ENCODE peak calls at places on chromosome 19, in ten cellular contexts. F is prostate gland, A is lower lobe of right lung, W is heart left ventricle, S is fibroblast of lung, M is cardiac fibroblast, G is upper lobe of right lung, Y is left ventricle myocardium inferior, U is mucosa of descending colon, T is breast epithelium. V is an unnamed sample.

GRCh38 chr19:47707135-47707925 is 5.9 kb upstream of the EHD2 start:
- DNase-seq in F (peak; percentile 66), A (peak; percentile 83), W (peak; percentile 83), S (peak; percentile 76), M (peak; percentile 86), G (peak; percentile 85), Y (peak; percentile 66), U (peak; percentile 82), T (peak; percentile 57), V (no peak)

GRCh38 chr19:33734913-33735312 is 61.8 kb upstream of the KCTD15 start:
- DNase-seq in F (peak; percentile 36), A (no peak), W (no peak), S (no peak), M (no peak), G (peak; percentile 39), Y (no peak), U (no peak), T (peak; percentile 18), V (no peak)

GRCh38 chr19:3275068-3275582 is 50.7 kb downstream of the CELF5 start:
- DNase-seq in F (no peak), A (no peak), W (no peak), S (no peak), M (no peak), G (no peak), Y (no peak), U (no peak), T (no peak), V (no peak)

GRCh38 chr19:1360126-1360817 is 23.4 kb upstream of the NDUFS7 start:
- DNase-seq in F (no peak), A (no peak), W (no peak), S (no peak), M (no peak), G (no peak), Y (no peak), U (no peak), T (no peak), V (no peak)

GRCh38 chr19:33194884-33195710 is 967 bp downstream of the LRP3 start:
- DNase-seq in F (no peak), A (no peak), W (peak; percentile 65), S (peak; percentile 60), M (peak; percentile 60), G (peak; percentile 69), Y (no peak), U (peak; percentile 49), T (no peak), V (no peak)

GRCh38 chr19:50327013-50327412 is 2.2 kb downstream of the KCNC3 start:
- DNase-seq in F (no peak), A (no peak), W (no peak), S (no peak), M (no peak), G (no peak), Y (no peak), U (no peak), T (no peak), V (no peak)

GRCh38 chr19:3636506-3636905 is 9.9 kb upstream of the CACTIN start:
- DNase-seq in F (no peak), A (no peak), W (no peak), S (no peak), M (no peak), G (no peak), Y (no peak), U (no peak), T (no peak), V (no peak)

GRCh38 chr19:10338940-10339339 is 484 bp downstream of the ICAM3 start:
- DNase-seq in F (no peak), A (no peak), W (no peak), S (no peak), M (no peak), G (no peak), Y (no peak), U (no peak), T (no peak), V (no peak)

GRCh38 chr19:6276447-6276846 is 3.3 kb downstream of the MLLT1 start:
- DNase-seq in F (no peak), A (no peak), W (peak; percentile 80), S (peak; percentile 87), M (peak; percentile 77), G (peak; percentile 83), Y (peak; percentile 53), U (peak; percentile 45), T (peak; percentile 47), V (no peak)

GRCh38 chr19:33684550-33685303 is 63.0 kb downstream of the CHST8 start:
- DNase-seq in F (no peak), A (no peak), W (peak; percentile 51), S (no peak), M (peak; percentile 0), G (peak; percentile 61), Y (no peak), U (peak; percentile 13), T (no peak), V (no peak)

GRCh38 chr19:19444694-19445155 is 39.2 kb downstream of the GATAD2A start:
- DNase-seq in F (no peak), A (no peak), W (no peak), S (no peak), M (peak; percentile 43), G (no peak), Y (no peak), U (peak; percentile 39), T (no peak), V (no peak)

GRCh38 chr19:41726493-41726892 is 18.1 kb downstream of the CEACAM5 start:
- DNase-seq in F (no peak), A (no peak), W (no peak), S (no peak), M (no peak), G (no peak), Y (no peak), U (no peak), T (no peak), V (peak; percentile 31)
- TF ChIP-seq CTCF in F (no peak), A (no peak), W (no peak), S (no peak), M (no peak), G (no peak), Y (no peak), U (no peak), T (no peak), V (no peak)

GRCh38 chr19:51946602-51947001 is 19.3 kb downstream of the ZNF613 start:
- DNase-seq in F (no peak), A (no peak), W (no peak), S (no peak), M (no peak), G (no peak), Y (no peak), U (no peak), T (no peak), V (no peak)

GRCh38 chr19:51948979-51949378 is 21.7 kb downstream of the ZNF613 start:
- DNase-seq in F (no peak), A (no peak), W (peak; percentile 60), S (peak; percentile 75), M (peak; percentile 38), G (no peak), Y (peak; percentile 20), U (no peak), T (no peak), V (no peak)

DNA sequence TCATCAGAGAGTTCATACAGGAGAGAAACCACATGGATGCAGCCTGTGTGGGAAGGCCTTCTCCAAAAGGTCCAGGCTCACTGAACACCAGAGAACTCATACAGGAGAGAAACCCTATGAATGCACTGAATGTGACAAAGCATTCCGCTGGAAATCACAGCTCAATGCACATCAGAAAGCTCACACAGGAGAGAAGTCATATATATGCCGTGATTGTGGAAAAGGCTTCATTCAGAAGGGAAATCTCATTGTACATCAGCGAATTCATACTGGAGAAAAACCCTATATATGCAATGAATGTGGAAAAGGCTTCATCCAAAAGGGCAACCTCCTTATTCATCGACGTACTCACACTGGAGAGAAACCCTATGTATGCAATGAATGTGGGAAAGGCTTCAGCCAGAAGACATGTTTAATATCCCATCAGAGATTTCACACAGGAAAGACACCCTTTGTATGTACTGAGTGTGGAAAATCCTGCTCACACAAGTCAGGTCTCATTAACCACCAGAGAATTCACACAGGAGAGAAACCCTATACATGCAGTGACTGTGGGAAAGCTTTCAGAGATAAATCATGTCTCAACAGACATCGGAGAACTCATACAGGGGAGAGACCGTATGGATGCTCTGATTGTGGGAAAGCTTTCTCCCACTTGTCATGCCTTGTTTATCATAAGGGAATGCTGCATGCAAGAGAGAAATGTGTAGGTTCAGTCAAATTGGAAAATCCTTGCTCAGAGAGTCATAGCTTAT is 17.7 kb downstream of the ZNF613 start:
- DNase-seq in F (no peak), A (no peak), W (no peak), S (peak; percentile 15), M (peak; percentile 6), G (no peak), Y (no peak), U (no peak), T (no peak), V (no peak)
- H3K4me3 ChIP-seq in F (no peak overlapping the region), A (no peak overlapping the region), W (no peak overlapping the region), S (no peak overlapping the region), M (no peak overlapping the region), G (no peak overlapping the region), Y (no peak overlapping the region), U (no peak overlapping the region), T (no peak overlapping the region), V (peak overlapping the region; percentile 47)

GRCh38 chr19:15475611-15476010 is 3.7 kb downstream of the PGLYRP2 start:
- DNase-seq in F (no peak), A (no peak), W (no peak), S (no peak), M (no peak), G (no peak), Y (no peak), U (no peak), T (no peak), V (no peak)

GRCh38 chr19:15476334-15476733 is 3.0 kb downstream of the PGLYRP2 start:
- DNase-seq in F (no peak), A (no peak), W (no peak), S (no peak), M (no peak), G (no peak), Y (no peak), U (no peak), T (no peak), V (no peak)

GRCh38 chr19:15475169-15475568 is 4.1 kb downstream of the PGLYRP2 start:
- DNase-seq in F (no peak), A (no peak), W (no peak), S (no peak), M (no peak), G (no peak), Y (no peak), U (no peak), T (no peak), V (no peak)

GRCh38 chr19:15479391-15480345 is at the start of gene PGLYRP2:
- DNase-seq in F (peak; percentile 86), A (peak; percentile 71), W (no peak), S (no peak), M (no peak), G (peak; percentile 81), Y (no peak), U (no peak), T (peak; percentile 73), V (no peak)
- TF ChIP-seq CTCF in F (peak; percentile 74), A (peak; percentile 25), W (no peak), S (no peak), M (no peak), G (peak; percentile 30), Y (peak; percentile 48), U (no peak), T (peak; percentile 71), V (no peak)

DNA sequence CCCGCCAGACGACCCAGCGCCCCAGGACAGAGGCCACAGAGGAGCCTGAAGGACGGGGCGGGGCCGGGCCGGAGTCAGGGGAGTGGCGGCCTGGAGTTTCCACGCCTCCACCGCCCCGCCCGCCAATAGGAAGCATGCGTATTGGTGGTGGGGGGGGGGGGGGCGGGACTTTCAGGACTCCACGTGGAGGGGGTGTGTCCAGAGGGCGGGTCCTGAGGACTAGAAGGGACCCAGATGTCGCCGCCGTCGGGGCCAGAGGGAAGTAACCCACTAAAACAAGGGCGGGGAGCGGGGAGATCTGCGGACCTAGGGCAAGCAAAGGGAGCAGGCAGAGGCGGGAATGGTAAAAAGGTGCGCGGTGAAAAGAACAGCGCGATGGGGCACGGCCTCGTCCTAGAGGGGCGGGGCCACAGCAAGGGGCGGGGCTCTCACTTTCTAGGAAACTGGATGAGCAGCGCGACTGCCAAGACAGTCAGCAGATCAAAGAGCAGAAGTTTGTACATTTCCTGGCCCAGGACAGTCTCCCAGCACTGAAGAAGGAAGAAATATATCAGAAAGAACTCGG is 2.8 kb upstream of the LENG1 start:
- DNase-seq in F (peak; percentile 89), A (peak; percentile 93), W (peak; percentile 90), S (peak; percentile 71), M (peak; percentile 76), G (peak; percentile 93), Y (peak; percentile 84), U (peak; percentile 93), T (peak; percentile 84), V (peak; percentile 88)
- H3K4me3 ChIP-seq in F (peak overlapping the region; percentile 38), A (peak overlapping the region; percentile 54), W (no peak overlapping the region), S (peak overlapping the region; percentile 42), M (peak overlapping the region; percentile 52), G (peak overlapping the region; percentile 47), Y (peak overlapping the region; percentile 61), U (no peak overlapping the region), T (peak overlapping the region; percentile 52), V (peak overlapping the region; percentile 57)